ENCODE peak calls at places on chromosome 20, in four cellular contexts. Q, U, P and K are unnamed samples.

GRCh38 chr20:11270566-11270965 is 596.8 kb upstream of the JAG1 start:
- DNase-seq in P (no peak), U (no peak), Q (no peak), K (no peak)

GRCh38 chr20:40564997-40565680 is 123.9 kb downstream of the MAFB start:
- DNase-seq in Q (no peak), U (no peak), P (peak), K (peak)

GRCh38 chr20:50877232-50877631 is 54.0 kb downstream of the ADNP start:
- DNase-seq in Q (no peak), U (no peak), P (no peak), K (no peak)

GRCh38 chr20:31918471-31919105 is 33.3 kb downstream of the PDRG1 start:
- DNase-seq in Q (no peak), P (no peak), U (no peak), K (no peak)

GRCh38 chr20:48932375-48932941 is 10.9 kb downstream of the ARFGEF2 start:
- DNase-seq in U (no peak), P (no peak), Q (no peak), K (peak)

GRCh38 chr20:6898928-6899327 is 131.4 kb downstream of the BMP2 start:
- DNase-seq in P (no peak), U (no peak), Q (no peak), K (no peak)

GRCh38 chr20:58874469-58874868 is 22.0 kb downstream of the GNAS start:
- DNase-seq in Q (no peak), P (no peak), U (no peak), K (no peak)

GRCh38 chr20:53748176-53748575 is 154.5 kb upstream of the ZNF217 start:
- DNase-seq in U (no peak), Q (no peak), P (no peak), K (no peak)

GRCh38 chr20:50464026-50464724 is 46.0 kb upstream of the PTPN1 start:
- DNase-seq in Q (peak), U (peak), P (peak), K (peak)

GRCh38 chr20:40160151-40160550 is 528.9 kb downstream of the MAFB start:
- DNase-seq in P (peak), U (peak), Q (peak), K (peak)

GRCh38 chr20:37651932-37652331 is 41.9 kb upstream of the CTNNBL1 start:
- DNase-seq in U (peak), P (peak), Q (peak), K (peak)

GRCh38 chr20:49595811-49596545 is 28.0 kb upstream of the PTGIS start:
- DNase-seq in U (no peak), P (peak), Q (no peak), K (peak)

GRCh38 chr20:23085415-23086055 is 589 bp downstream of the CD93 start:
- DNase-seq in Q (no peak), U (no peak), P (no peak), K (no peak)
- H3K4me3 ChIP-seq in Q (peak), U (peak), P (no peak), K (no peak)

GRCh38 chr20:45322952-45323383 is 14.9 kb upstream of the MATN4 start:
- DNase-seq in U (peak), P (peak), Q (peak), K (no peak)
- TF ChIP-seq CTCF in U (peak), P (no peak), Q (peak), K (no peak)

GRCh38 chr20:4082406-4083102 is 67.2 kb upstream of the RNF24 start:
- DNase-seq in P (peak), U (peak), Q (no peak), K (peak)
- H3K4me3 ChIP-seq in P (peak), U (no peak), Q (no peak), K (no peak)

GRCh38 chr20:4470375-4470774 is 251.3 kb upstream of the PRND start:
- DNase-seq in U (no peak), P (peak), Q (no peak), K (peak)
- TF ChIP-seq CTCF in U (no peak), P (no peak), Q (no peak), K (peak)

DNA sequence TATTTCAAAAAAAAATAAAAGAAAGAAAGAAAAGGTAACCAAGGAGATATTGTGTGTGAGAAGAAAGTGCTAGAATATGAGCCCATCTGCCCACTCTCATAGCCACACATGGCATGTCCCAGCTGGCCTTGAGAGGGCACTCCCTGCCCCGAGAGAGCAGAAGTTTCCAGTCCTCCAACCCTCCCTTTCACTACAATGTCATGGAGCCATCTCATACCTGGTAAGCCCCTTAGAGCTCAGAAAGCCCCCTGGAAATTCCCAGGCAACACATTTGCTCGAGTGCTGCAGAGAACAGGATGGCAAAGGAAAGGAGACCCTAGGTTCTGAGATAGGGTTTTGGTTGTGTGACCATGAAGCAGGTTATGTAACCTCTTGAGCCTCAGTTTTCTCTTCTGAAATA is 75.8 kb upstream of the RIN2 start:
- DNase-seq in P (no peak), Q (no peak), U (no peak), K (no peak)
- H3K4me3 ChIP-seq in P (no peak), Q (no peak), U (no peak), K (no peak)

GRCh38 chr20:63173552-63174191 is 42.3 kb downstream of the YTHDF1 start:
- DNase-seq in Q (no peak), U (no peak), P (no peak), K (no peak)

GRCh38 chr20:63175031-63175895 is 40.7 kb downstream of the YTHDF1 start:
- DNase-seq in U (no peak), Q (no peak), P (no peak), K (no peak)

GRCh38 chr20:63174309-63175030 is 41.5 kb downstream of the YTHDF1 start:
- DNase-seq in P (no peak), U (no peak), Q (no peak), K (no peak)

GRCh38 chr20:63171991-63172390 is 43.9 kb downstream of the YTHDF1 start:
- DNase-seq in U (no peak), Q (no peak), P (no peak), K (no peak)

GRCh38 chr20:63172726-63173125 is 43.2 kb downstream of the YTHDF1 start:
- DNase-seq in P (no peak), U (no peak), Q (no peak), K (no peak)
- TF ChIP-seq CTCF in P (no peak), U (no peak), Q (no peak), K (peak)

GRCh38 chr20:21393142-21393541 is 4.2 kb downstream of the NKX2-4 start:
- DNase-seq in U (no peak), P (no peak), Q (no peak), K (no peak)

GRCh38 chr20:21390768-21391167 is 6.6 kb downstream of the NKX2-4 start:
- DNase-seq in P (no peak), Q (no peak), U (no peak), K (no peak)

GRCh38 chr20:21389368-21389767 is 8.0 kb downstream of the NKX2-4 start:
- DNase-seq in Q (no peak), P (no peak), U (no peak), K (no peak)

GRCh38 chr20:21394120-21394519 is 3.2 kb downstream of the NKX2-4 start:
- DNase-seq in Q (no peak), P (no peak), U (no peak), K (no peak)

GRCh38 chr20:21391495-21392298 is 5.6 kb downstream of the NKX2-4 start:
- DNase-seq in U (no peak), Q (no peak), P (no peak), K (no peak)
- H3K4me3 ChIP-seq in U (no peak), Q (no peak), P (no peak), K (no peak)

DNA sequence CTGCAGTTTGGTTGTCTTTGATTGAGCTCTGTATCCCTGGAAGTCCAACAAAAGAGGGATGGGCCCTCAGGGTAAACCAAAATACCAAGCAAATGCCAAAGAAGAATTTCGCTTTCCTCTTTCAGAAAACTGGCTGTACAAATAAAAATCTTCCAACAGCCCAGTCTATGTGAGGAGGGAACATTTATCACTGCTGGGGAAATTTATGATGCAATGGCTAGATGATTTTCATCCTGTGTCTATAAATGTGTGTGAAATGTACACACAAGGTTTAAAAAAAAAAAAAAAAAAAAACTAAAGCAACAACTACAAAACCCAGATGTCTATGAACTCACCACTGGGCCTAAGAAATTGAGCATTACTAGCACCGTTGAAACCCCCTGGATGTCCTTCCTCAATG is 68.7 kb upstream of the SLC4A11 start:
- DNase-seq in P (no peak), U (no peak), Q (no peak), K (no peak)
- TF ChIP-seq CTCF in P (no peak), U (no peak), Q (no peak), K (no peak)